ENCODE peak calls at places on chromosomes 1 and 21, in eight cellular contexts. R, Q, W, Y, P, C, B and K are unnamed samples.

GRCh38 chr1:109782927-109783326 is 19.2 kb upstream of the EPS8L3 start:
- DNase-seq in R (no peak), Q (no peak), W (no peak), Y (no peak), P (no peak), C (peak), B (no peak), K (no peak)

GRCh38 chr1:101567582-101568189 is 330.9 kb downstream of the S1PR1 start:
- DNase-seq in R (no peak), Q (peak), W (peak), Y (peak), P (peak), C (no peak), B (no peak), K (peak)

GRCh38 chr1:247638781-247639180 is 33.4 kb downstream of the OR2G3 start:
- DNase-seq in R (no peak), Q (no peak), W (no peak), Y (no peak), P (no peak), C (no peak), B (no peak), K (no peak)

GRCh38 chr1:168084396-168085231 is 52.1 kb downstream of the GPR161 start:
- DNase-seq in R (peak), Q (peak), W (peak), Y (peak), P (peak), C (peak), B (no peak), K (no peak)

GRCh38 chr1:228869312-228869824 is 134.1 kb downstream of the RHOU start:
- DNase-seq in R (no peak), Q (no peak), W (no peak), Y (no peak), P (no peak), C (no peak), B (no peak), K (no peak)

GRCh38 chr1:46613661-46614603 is 2.7 kb downstream of the MOB3C start:
- DNase-seq in R (peak), Q (peak), W (no peak), Y (peak), P (peak), C (peak), B (peak), K (peak)

GRCh38 chr1:241776911-241777310 is 71.1 kb upstream of the EXO1 start:
- DNase-seq in R (no peak), Q (no peak), W (no peak), Y (no peak), P (no peak), C (no peak), B (no peak), K (no peak)

GRCh38 chr1:224380003-224380402 is 23.3 kb downstream of the CNIH4 start:
- DNase-seq in R (no peak), Q (peak), W (no peak), Y (no peak), P (no peak), C (no peak), B (no peak), K (no peak)

GRCh38 chr1:175152006-175152652 is 40.4 kb downstream of the KIAA0040 start:
- DNase-seq in R (no peak), Q (peak), W (peak), Y (peak), P (peak), C (peak), B (peak), K (no peak)

GRCh38 chr1:116628448-116628847 is 39.1 kb downstream of the IGSF3 start:
- DNase-seq in R (no peak), Q (no peak), W (no peak), Y (no peak), P (no peak), C (no peak), B (no peak), K (no peak)
- TF ChIP-seq POLR2A in R (no peak), Q (no peak), W (no peak), Y (no peak), P (no peak), C (no peak), B (no peak), K (no peak)

GRCh38 chr1:25875154-25875855 is at the start of gene PAQR7:
- DNase-seq in R (no peak), Q (peak), W (no peak), Y (peak), P (peak), C (peak), B (peak), K (no peak)

GRCh38 chr1:25874635-25875153 is 814 bp downstream of the PAQR7 start:
- DNase-seq in R (no peak), Q (no peak), W (no peak), Y (no peak), P (no peak), C (no peak), B (no peak), K (no peak)

GRCh38 chr1:25876693-25877077 is 1.2 kb upstream of the PAQR7 start:
- DNase-seq in R (no peak), Q (no peak), W (no peak), Y (no peak), P (no peak), C (no peak), B (no peak), K (no peak)

GRCh38 chr1:25877155-25877554 is 1.6 kb upstream of the PAQR7 start:
- DNase-seq in R (no peak), Q (no peak), W (no peak), Y (no peak), P (no peak), C (no peak), B (no peak), K (no peak)

GRCh38 chr1:25875856-25876692 is 566 bp upstream of the PAQR7 start:
- DNase-seq in R (no peak), Q (no peak), W (no peak), Y (no peak), P (no peak), C (peak), B (peak), K (no peak)
- TF ChIP-seq POLR2A in R (no peak), Q (no peak), W (no peak), Y (no peak), P (no peak), C (no peak), B (no peak), K (no peak)

GRCh38 chr1:79006564-79006963 is at the start of gene ADGRL4:
- DNase-seq in R (peak), Q (no peak), W (no peak), Y (peak), P (no peak), C (peak), B (no peak), K (no peak)
- TF ChIP-seq POLR2A in R (peak), Q (no peak), W (no peak), Y (peak), P (no peak), C (no peak), B (no peak), K (no peak)

GRCh38 chr21:34668803-34669148 is at the start of gene CLIC6:
- DNase-seq in R (no peak), Q (no peak), W (no peak), Y (no peak), P (peak), C (no peak), B (no peak), K (no peak)

GRCh38 chr21:34669149-34669879 is 520 bp downstream of the CLIC6 start:
- DNase-seq in R (no peak), Q (no peak), W (no peak), Y (no peak), P (peak), C (no peak), B (no peak), K (no peak)

GRCh38 chr21:34670962-34671348 is 2.2 kb downstream of the CLIC6 start:
- DNase-seq in R (no peak), Q (no peak), W (no peak), Y (no peak), P (no peak), C (no peak), B (no peak), K (no peak)

GRCh38 chr21:34671891-34672290 is 3.1 kb downstream of the CLIC6 start:
- DNase-seq in R (no peak), Q (no peak), W (no peak), Y (no peak), P (no peak), C (no peak), B (no peak), K (no peak)

GRCh38 chr21:34670220-34670961 is 1.6 kb downstream of the CLIC6 start:
- DNase-seq in R (no peak), Q (no peak), W (no peak), Y (no peak), P (peak), C (peak), B (no peak), K (no peak)
- TF ChIP-seq POLR2A in R (no peak), Q (no peak), W (no peak), Y (no peak), P (no peak), C (no peak), B (no peak), K (no peak)

GRCh38 chr1:23966973-23967493 is 7.4 kb downstream of the PNRC2 start:
- DNase-seq in R (no peak), Q (no peak), W (no peak), Y (no peak), P (no peak), C (no peak), B (no peak), K (no peak)

GRCh38 chr1:23964790-23965740 is 5.4 kb downstream of the PNRC2 start:
- DNase-seq in R (no peak), Q (no peak), W (no peak), Y (peak), P (no peak), C (no peak), B (no peak), K (no peak)

GRCh38 chr1:23963617-23964234 is 4.1 kb downstream of the PNRC2 start:
- DNase-seq in R (no peak), Q (no peak), W (no peak), Y (no peak), P (no peak), C (no peak), B (no peak), K (no peak)

GRCh38 chr1:23967871-23968270 is 8.2 kb downstream of the PNRC2 start:
- DNase-seq in R (no peak), Q (no peak), W (no peak), Y (no peak), P (no peak), C (no peak), B (no peak), K (no peak)

GRCh38 chr1:23964235-23964668 is 4.6 kb downstream of the PNRC2 start:
- DNase-seq in R (no peak), Q (no peak), W (no peak), Y (no peak), P (no peak), C (no peak), B (no peak), K (no peak)
- TF ChIP-seq POLR2A in R (no peak), Q (no peak), W (no peak), Y (no peak), P (no peak), C (no peak), B (no peak), K (no peak)

GRCh38 chr1:45303582-45304310 is 22.9 kb upstream of the HPDL start:
- DNase-seq in R (peak), Q (peak), W (peak), Y (peak), P (peak), C (peak), B (peak), K (peak)
- TF ChIP-seq POLR2A in R (peak), Q (peak), W (peak), Y (peak), P (no peak), C (no peak), B (peak), K (peak)

GRCh38 chr1:56831874-56832693 is 12.9 kb upstream of the FYB2 start:
- DNase-seq in R (peak), Q (peak), W (peak), Y (peak), P (peak), C (peak), B (peak), K (peak)

GRCh38 chr1:56834137-56834900 is 15.1 kb upstream of the FYB2 start:
- DNase-seq in R (no peak), Q (no peak), W (no peak), Y (no peak), P (no peak), C (no peak), B (no peak), K (no peak)

GRCh38 chr1:56835657-56836056 is 16.5 kb upstream of the FYB2 start:
- DNase-seq in R (no peak), Q (no peak), W (no peak), Y (no peak), P (no peak), C (no peak), B (no peak), K (no peak)

GRCh38 chr1:56830052-56830451 is 10.8 kb upstream of the FYB2 start:
- DNase-seq in R (no peak), Q (no peak), W (no peak), Y (no peak), P (no peak), C (no peak), B (no peak), K (no peak)

DNA sequence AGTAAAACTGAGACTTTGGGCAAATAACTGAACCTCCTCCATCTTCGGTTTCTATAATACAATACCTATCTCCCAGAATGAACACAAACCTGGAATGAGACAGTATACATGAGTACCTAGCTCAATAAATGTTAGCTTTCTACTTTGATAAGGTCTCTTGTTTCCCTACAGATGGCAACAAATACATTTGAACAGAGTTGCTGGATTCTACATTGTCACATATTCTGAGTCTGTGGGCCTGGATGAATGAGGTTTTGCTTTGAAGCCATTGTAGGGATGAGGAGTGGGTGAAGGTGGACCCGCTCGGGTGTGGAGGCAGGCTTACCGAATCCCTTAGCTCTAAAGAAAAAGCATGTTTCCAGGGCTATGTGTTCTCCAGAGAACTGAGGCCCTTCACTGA is 13.9 kb upstream of the FYB2 start:
- DNase-seq in R (no peak), Q (no peak), W (no peak), Y (no peak), P (no peak), C (no peak), B (no peak), K (no peak)
- TF ChIP-seq POLR2A in R (no peak), Q (no peak), W (no peak), Y (no peak), P (no peak), C (no peak), B (no peak), K (no peak)

GRCh38 chr1:182137546-182137945 is 76.0 kb upstream of the ZNF648 start:
- DNase-seq in R (no peak), Q (no peak), W (no peak), Y (no peak), P (no peak), C (no peak), B (no peak), K (no peak)
- TF ChIP-seq POLR2A in R (no peak), Q (no peak), W (no peak), Y (no peak), P (no peak), C (no peak), B (no peak), K (no peak)

GRCh38 chr1:23797478-23798448 is 2.8 kb downstream of the GALE start:
- DNase-seq in R (no peak), Q (no peak), W (no peak), Y (no peak), P (peak), C (peak), B (no peak), K (no peak)

GRCh38 chr1:23795676-23796465 is 4.7 kb downstream of the GALE start:
- DNase-seq in R (no peak), Q (no peak), W (no peak), Y (no peak), P (peak), C (peak), B (no peak), K (no peak)

GRCh38 chr1:23799255-23799569 is 1.3 kb downstream of the GALE start:
- DNase-seq in R (no peak), Q (no peak), W (no peak), Y (no peak), P (no peak), C (no peak), B (no peak), K (no peak)

GRCh38 chr1:23798662-23799142 is 1.9 kb downstream of the GALE start:
- DNase-seq in R (no peak), Q (peak), W (no peak), Y (no peak), P (peak), C (peak), B (no peak), K (no peak)

DNA sequence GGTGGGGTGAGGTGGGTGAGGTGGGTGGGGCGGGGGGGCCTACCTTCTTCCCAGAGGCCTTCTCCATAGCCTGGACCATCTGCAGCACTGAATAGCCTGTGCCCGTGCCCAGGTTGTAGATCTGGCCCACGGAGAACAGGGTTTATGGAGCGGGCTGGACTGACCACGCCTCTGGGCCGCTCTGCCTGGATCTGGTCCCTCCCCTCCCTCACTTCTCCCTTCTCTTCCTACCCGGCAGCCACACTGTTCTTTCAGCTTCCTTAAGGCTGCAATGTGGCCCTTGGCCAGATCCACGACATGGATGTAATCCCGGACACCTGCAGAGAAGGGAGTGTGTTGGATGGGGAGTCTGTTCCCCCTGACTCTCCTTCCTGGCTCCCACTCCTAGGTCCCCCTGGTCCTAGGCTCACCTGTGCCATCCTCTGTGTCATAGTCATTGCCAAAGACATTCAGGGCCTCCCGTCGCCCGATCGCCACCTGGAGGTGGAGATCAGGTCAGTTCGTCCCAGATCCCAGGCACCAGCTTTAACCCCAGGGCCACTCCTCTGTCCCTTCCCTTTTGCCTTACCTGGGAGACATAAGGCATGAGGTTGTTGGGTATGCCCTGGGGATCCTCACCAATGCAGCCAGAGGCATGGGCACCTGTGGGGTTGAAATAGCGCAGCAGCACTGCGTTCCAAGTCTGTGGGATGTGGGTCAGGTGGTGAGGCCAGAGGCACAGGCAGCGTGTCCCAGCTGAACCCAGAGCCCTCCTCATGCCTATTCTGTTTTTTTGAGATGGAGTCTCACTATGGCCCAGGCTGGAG is 3.9 kb downstream of the GALE start:
- DNase-seq in R (no peak), Q (no peak), W (no peak), Y (no peak), P (peak), C (peak), B (no peak), K (no peak)
- TF ChIP-seq POLR2A in R (no peak), Q (no peak), W (no peak), Y (no peak), P (no peak), C (no peak), B (no peak), K (no peak)